ENCODE peak calls at places on chromosomes 7 and 10, in four cellular contexts. X is A549; J is CD4-positive, alpha-beta T cell; W is heart right ventricle. T is an unnamed sample.

GRCh38 chr10:133422821-133423771 is 1.3 kb downstream of the SPRN start:
- DNase-seq in X (no peak), J (no peak), W (peak; percentile 15), T (no peak)

GRCh38 chr7:148567524-148567923 is 23.0 kb upstream of the C7orf33 start:
- DNase-seq in X (no peak), J (no peak), W (no peak), T (no peak)

GRCh38 chr10:102133373-102134195 is 744 bp downstream of the PPRC1 start:
- DNase-seq in X (peak; percentile 90), J (peak; percentile 26), W (peak; percentile 67), T (peak; percentile 60)

GRCh38 chr7:35255909-35256876 is 2.3 kb upstream of the TBX20 start:
- DNase-seq in X (no peak), J (no peak), W (no peak), T (no peak)

GRCh38 chr10:35355971-35356724 is 19.8 kb downstream of the CCNY start:
- DNase-seq in X (no peak), J (no peak), W (no peak), T (no peak)

GRCh38 chr10:111130471-111130870 is 53.6 kb downstream of the ADRA2A start:
- DNase-seq in X (no peak), J (no peak), W (no peak), T (no peak)

GRCh38 chr7:104272767-104273384 is 55.5 kb upstream of the LHFPL3 start:
- DNase-seq in X (no peak), J (no peak), W (no peak), T (no peak)

GRCh38 chr7:116315293-116315692 is 105.0 kb downstream of the TES start:
- DNase-seq in X (peak; percentile 23), J (no peak), W (no peak), T (no peak)

GRCh38 chr7:55509322-55509721 is 63.0 kb downstream of the VOPP1 start:
- DNase-seq in X (no peak), J (no peak), W (no peak), T (no peak)

GRCh38 chr7:14419554-14419953 is 430.1 kb upstream of the ETV1 start:
- DNase-seq in X (no peak), J (no peak), W (no peak), T (no peak)

GRCh38 chr10:102819054-102819453 is 18.2 kb downstream of the CYP17A1 start:
- DNase-seq in X (no peak), J (no peak), W (no peak), T (no peak)

GRCh38 chr7:22564511-22565045 is 64.6 kb upstream of the STEAP1B start:
- DNase-seq in X (no peak), J (no peak), W (peak; percentile 28), T (no peak)

GRCh38 chr7:30116771-30117170 is 18.0 kb upstream of the MTURN start:
- DNase-seq in X (no peak), J (no peak), W (no peak), T (no peak)

GRCh38 chr7:47375121-47375551 is 206.8 kb downstream of the TNS3 start:
- DNase-seq in X (no peak), J (no peak), W (no peak), T (no peak)

GRCh38 chr10:128268015-128268722 is 141.9 kb upstream of the MKI67 start:
- DNase-seq in X (peak; percentile 28), J (no peak), W (peak; percentile 29), T (no peak)

GRCh38 chr7:37220664-37221063 is 228.0 kb downstream of the ELMO1 start:
- DNase-seq in X (no peak), J (no peak), W (no peak), T (no peak)

GRCh38 chr7:39547336-39547735 is 18.9 kb upstream of the YAE1 start:
- DNase-seq in X (no peak), J (no peak), W (no peak), T (no peak)

GRCh38 chr7:112204776-112205347 is 1.3 kb downstream of the DOCK4 start:
- DNase-seq in X (peak; percentile 14), J (no peak), W (no peak), T (no peak)

GRCh38 chr10:112919721-112920120 is 30.3 kb upstream of the TCF7L2 start:
- DNase-seq in X (peak; percentile 62), J (no peak), W (no peak), T (no peak)

GRCh38 chr10:11757452-11757819 is 15.3 kb downstream of the ECHDC3 start:
- DNase-seq in X (no peak), J (no peak), W (peak; percentile 25), T (no peak)

GRCh38 chr7:30926323-30926722 is 14.7 kb downstream of the AQP1 start:
- DNase-seq in X (no peak), J (no peak), W (peak; percentile 6), T (peak; percentile 16)

GRCh38 chr10:100759331-100759730 is 13.9 kb downstream of the PAX2 start:
- DNase-seq in X (no peak), J (no peak), W (no peak), T (no peak)

GRCh38 chr7:100102950-100103840 is 1.8 kb downstream of the AP4M1 start:
- DNase-seq in X (no peak), J (no peak), W (no peak), T (no peak)

GRCh38 chr10:7529638-7530037 is 118.8 kb upstream of the SFMBT2 start:
- DNase-seq in X (peak; percentile 13), J (no peak), W (no peak), T (no peak)

GRCh38 chr10:24701447-24701846 is 22.2 kb downstream of the ARHGAP21 start:
- DNase-seq in X (no peak), J (no peak), W (no peak), T (no peak)

GRCh38 chr7:99791667-99792356 is 7.8 kb upstream of the CYP3A4 start:
- DNase-seq in X (no peak), J (no peak), W (no peak), T (no peak)

GRCh38 chr7:90629306-90629918 is 33.3 kb downstream of the CDK14 start:
- DNase-seq in X (peak; percentile 28), J (no peak), W (no peak), T (no peak)

GRCh38 chr10:52644678-52645434 is 127.7 kb downstream of the MBL2 start:
- DNase-seq in X (peak; percentile 17), J (no peak), W (no peak), T (no peak)

GRCh38 chr10:119360181-119360921 is 153.0 kb downstream of the GRK5 start:
- DNase-seq in X (peak; percentile 18), J (no peak), W (peak; percentile 68), T (no peak)

GRCh38 chr7:154785898-154786297 is 217.0 kb downstream of the PAXIP1 start:
- DNase-seq in X (no peak), J (no peak), W (no peak), T (no peak)

GRCh38 chr7:154791611-154792010 is 211.3 kb downstream of the PAXIP1 start:
- DNase-seq in X (no peak), J (no peak), W (no peak), T (no peak)

GRCh38 chr7:154794147-154794780 is 208.7 kb downstream of the PAXIP1 start:
- DNase-seq in X (no peak), J (no peak), W (no peak), T (no peak)

GRCh38 chr7:154792436-154793055 is 210.4 kb downstream of the PAXIP1 start:
- DNase-seq in X (no peak), J (no peak), W (no peak), T (no peak)

DNA sequence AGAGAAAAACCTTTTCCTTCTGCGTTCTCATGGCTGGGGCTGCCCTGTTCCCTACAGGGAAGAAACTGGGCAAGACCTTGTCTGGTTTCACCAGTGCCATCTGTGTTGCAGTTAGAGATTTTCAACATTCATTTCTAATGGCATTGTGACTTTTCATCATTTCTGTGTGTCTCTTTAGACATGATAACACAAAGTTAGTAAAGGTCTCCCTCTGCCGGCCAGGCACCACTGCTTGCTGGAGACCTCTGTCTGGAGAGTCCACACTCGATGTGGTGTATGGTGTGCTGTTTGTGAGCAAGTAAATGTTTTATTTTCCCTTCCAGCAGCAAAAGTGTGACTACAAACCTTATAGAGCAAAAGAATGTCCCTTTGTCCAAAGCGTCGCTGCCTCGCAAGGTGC is 213.5 kb downstream of the PAXIP1 start:
- DNase-seq in X (no peak), J (no peak), W (no peak), T (no peak)
- TF ChIP-seq CTCF in X (peak; percentile 8), J (no peak), W (peak; percentile 42), T (no peak)

GRCh38 chr7:106895246-106895864 is 30.3 kb downstream of the PIK3CG start:
- DNase-seq in X (no peak), J (no peak), W (no peak), T (no peak)

GRCh38 chr7:106893591-106893990 is 28.5 kb downstream of the PIK3CG start:
- DNase-seq in X (no peak), J (no peak), W (no peak), T (no peak)

GRCh38 chr7:106888204-106888603 is 23.1 kb downstream of the PIK3CG start:
- DNase-seq in X (no peak), J (no peak), W (no peak), T (no peak)

GRCh38 chr7:106890952-106891351 is 25.9 kb downstream of the PIK3CG start:
- DNase-seq in X (no peak), J (no peak), W (no peak), T (no peak)

DNA sequence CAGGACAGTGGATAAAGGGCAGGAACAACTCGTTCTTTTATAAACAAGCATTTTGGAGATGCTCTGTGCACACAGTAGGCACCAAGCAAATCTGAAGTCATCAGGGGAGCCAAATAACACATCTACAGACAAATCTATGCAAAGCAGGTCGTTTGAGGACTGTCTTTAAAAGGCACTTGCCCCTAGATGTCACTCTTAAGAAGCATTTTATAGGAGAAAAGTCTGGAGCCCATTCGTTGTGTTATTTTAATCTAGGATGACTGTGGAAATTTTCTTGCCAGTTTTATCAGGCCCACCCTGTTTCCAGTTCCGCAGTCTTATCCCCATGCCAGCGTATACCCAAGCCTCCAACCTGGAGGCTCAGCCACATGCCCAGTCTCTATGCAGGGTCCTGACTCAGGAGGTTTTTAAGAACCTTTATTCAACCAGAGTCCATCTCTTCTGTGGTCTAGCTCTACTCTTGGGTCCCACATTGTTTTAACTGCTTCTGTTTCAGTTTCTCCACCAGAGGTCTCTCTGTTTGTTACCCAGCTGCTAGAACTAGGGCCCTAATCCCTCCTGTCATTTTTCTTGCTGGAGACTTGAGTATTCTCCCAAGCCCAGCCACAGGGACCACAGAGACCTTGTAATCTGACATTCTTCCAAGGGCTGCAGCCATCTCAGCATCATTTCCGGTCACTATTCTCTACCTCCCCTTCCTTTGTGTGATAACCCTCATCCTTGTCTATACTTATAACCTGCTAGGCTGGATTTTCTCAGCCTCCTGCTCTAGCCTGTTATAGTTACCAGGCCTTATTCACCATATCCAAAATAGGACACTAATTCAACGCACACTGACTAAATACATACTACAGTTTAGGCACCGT is 26.7 kb downstream of the PIK3CG start:
- DNase-seq in X (no peak), J (no peak), W (no peak), T (no peak)
- TF ChIP-seq CTCF in X (no peak), J (no peak), W (no peak), T (no peak)

GRCh38 chr10:114121031-114121430 is 53.0 kb downstream of the CCDC186 start:
- DNase-seq in X (no peak), J (no peak), W (no peak), T (no peak)
- TF ChIP-seq CTCF in X (no peak), J (no peak), W (peak; percentile 26), T (no peak)

GRCh38 chr10:73889014-73889413 is 14.7 kb upstream of the CAMK2G start:
- DNase-seq in X (no peak), J (no peak), W (peak; percentile 42), T (no peak)

GRCh38 chr10:73886625-73887024 is 12.3 kb upstream of the CAMK2G start:
- DNase-seq in X (no peak), J (no peak), W (no peak), T (no peak)

GRCh38 chr10:73886085-73886529 is 11.8 kb upstream of the CAMK2G start:
- DNase-seq in X (peak; percentile 84), J (peak; percentile 47), W (peak; percentile 48), T (no peak)

GRCh38 chr10:73888514-73888913 is 14.2 kb upstream of the CAMK2G start:
- DNase-seq in X (no peak), J (no peak), W (no peak), T (no peak)

GRCh38 chr10:73887038-73888015 is 13.0 kb upstream of the CAMK2G start:
- DNase-seq in X (peak; percentile 62), J (no peak), W (peak; percentile 79), T (peak; percentile 87)
- TF ChIP-seq CTCF in X (no peak), J (no peak), W (no peak), T (no peak)

T was measured in omental fat pad.